ENCODE peak calls at places on chromosomes 4 and X, in four cellular contexts. X, Q, N and Z are unnamed samples.

GRCh38 chr4:122606364-122607043 is 14.4 kb downstream of the IL21 start:
- DNase-seq in X (no peak), Q (no peak), N (no peak), Z (no peak)

GRCh38 chr4:2318476-2318875 is 56.6 kb upstream of the MXD4 start:
- DNase-seq in X (no peak), Q (no peak), N (no peak), Z (no peak)

GRCh38 chr4:76301775-76302162 is 4.8 kb upstream of the STBD1 start:
- DNase-seq in X (no peak), Q (no peak), N (peak), Z (no peak)

GRCh38 chr4:6701371-6701770 is 7.7 kb downstream of the S100P start:
- DNase-seq in X (no peak), Q (no peak), N (peak), Z (no peak)

GRCh38 chr4:150363721-150364688 is 217.9 kb upstream of the MAB21L2 start:
- DNase-seq in X (no peak), Q (no peak), N (no peak), Z (no peak)

GRCh38 chrX:131264665-131265064 is 24.4 kb downstream of the IGSF1 start:
- DNase-seq in X (no peak), Q (no peak), N (no peak), Z (no peak)

GRCh38 chr4:100889401-100889800 is 371.6 kb upstream of the EMCN start:
- DNase-seq in X (no peak), Q (no peak), N (no peak), Z (no peak)

GRCh38 chr4:82697561-82697960 is 101.0 kb downstream of the SCD5 start:
- DNase-seq in X (no peak), Q (no peak), N (no peak), Z (no peak)

GRCh38 chr4:173337463-173337862 is 3.3 kb upstream of the HMGB2 start:
- DNase-seq in X (no peak), Q (no peak), N (no peak), Z (no peak)

GRCh38 chrX:8783100-8784098 is 17.8 kb downstream of the FAM9A start:
- DNase-seq in X (peak), Q (no peak), N (peak), Z (no peak)

GRCh38 chrX:2384486-2384885 is 116.3 kb downstream of the DHRSX start:
- DNase-seq in X (no peak), Q (no peak), N (no peak), Z (no peak)

GRCh38 chrX:67720344-67720743 is 176.5 kb downstream of the AR start:
- DNase-seq in X (no peak), Q (no peak), N (no peak), Z (no peak)

GRCh38 chrX:97524997-97525396 is 641.3 kb downstream of the RPA4 start:
- DNase-seq in X (no peak), Q (no peak), N (no peak), Z (no peak)

GRCh38 chr4:52945982-52946381 is 83.9 kb downstream of the RASL11B start:
- DNase-seq in X (no peak), Q (no peak), N (no peak), Z (no peak)

GRCh38 chrX:154748712-154749339 is 2.1 kb downstream of the GAB3 start:
- DNase-seq in X (peak), Q (peak), N (peak), Z (no peak)

GRCh38 chrX:46710425-46710824 is 48.5 kb downstream of the SLC9A7 start:
- DNase-seq in X (peak), Q (no peak), N (peak), Z (no peak)

GRCh38 chr4:100095729-100096595 is 94.3 kb downstream of the DDIT4L start:
- DNase-seq in X (peak), Q (peak), N (peak), Z (peak)

GRCh38 chr4:55398461-55398860 is 2.7 kb downstream of the TMEM165 start:
- DNase-seq in X (no peak), Q (no peak), N (no peak), Z (no peak)

GRCh38 chrX:51954592-51954991 is 61.2 kb downstream of the MAGED1 start:
- DNase-seq in X (no peak), Q (no peak), N (no peak), Z (no peak)

GRCh38 chr4:25310066-25310824 is 2.3 kb upstream of the ZCCHC4 start:
- DNase-seq in X (no peak), Q (no peak), N (no peak), Z (no peak)

GRCh38 chr4:80136238-80136637 is 61.1 kb upstream of the PRDM8 start:
- DNase-seq in X (no peak), Q (no peak), N (no peak), Z (no peak)

GRCh38 chr4:74539043-74539790 is 94.3 kb downstream of the AREG start:
- DNase-seq in X (no peak), Q (no peak), N (peak), Z (no peak)

GRCh38 chrX:110216027-110216426 is 101.9 kb downstream of the AMMECR1 start:
- DNase-seq in X (peak), Q (no peak), N (no peak), Z (no peak)

GRCh38 chr4:77352192-77352591 is 195.2 kb downstream of the CCNG2 start:
- DNase-seq in X (no peak), Q (no peak), N (no peak), Z (no peak)

GRCh38 chrX:154529206-154529612 is 13.2 kb upstream of the FAM3A start:
- DNase-seq in X (no peak), Q (peak), N (peak), Z (no peak)

GRCh38 chr4:10157478-10158354 is 41.1 kb upstream of the WDR1 start:
- DNase-seq in X (peak), Q (peak), N (peak), Z (peak)

GRCh38 chrX:46647251-46647650 is 73.7 kb downstream of the CHST7 start:
- DNase-seq in X (no peak), Q (no peak), N (no peak), Z (no peak)

GRCh38 chr4:180527993-180528392 is 1715.2 kb upstream of the TENM3 start:
- DNase-seq in X (no peak), Q (no peak), N (no peak), Z (no peak)

GRCh38 chrX:74061879-74062278 is 242.1 kb upstream of the ZCCHC13 start:
- DNase-seq in X (no peak), Q (no peak), N (no peak), Z (no peak)

GRCh38 chr4:76898385-76898692 is 395 bp upstream of the SOWAHB start:
- DNase-seq in X (no peak), Q (no peak), N (no peak), Z (no peak)

GRCh38 chrX:142576615-142577014 is 371.5 kb upstream of the MAGEC2 start:
- DNase-seq in X (no peak), Q (no peak), N (no peak), Z (no peak)

GRCh38 chr4:6719611-6720179 is 3.7 kb downstream of the BLOC1S4 start:
- DNase-seq in X (no peak), Q (no peak), N (no peak), Z (no peak)

DNA sequence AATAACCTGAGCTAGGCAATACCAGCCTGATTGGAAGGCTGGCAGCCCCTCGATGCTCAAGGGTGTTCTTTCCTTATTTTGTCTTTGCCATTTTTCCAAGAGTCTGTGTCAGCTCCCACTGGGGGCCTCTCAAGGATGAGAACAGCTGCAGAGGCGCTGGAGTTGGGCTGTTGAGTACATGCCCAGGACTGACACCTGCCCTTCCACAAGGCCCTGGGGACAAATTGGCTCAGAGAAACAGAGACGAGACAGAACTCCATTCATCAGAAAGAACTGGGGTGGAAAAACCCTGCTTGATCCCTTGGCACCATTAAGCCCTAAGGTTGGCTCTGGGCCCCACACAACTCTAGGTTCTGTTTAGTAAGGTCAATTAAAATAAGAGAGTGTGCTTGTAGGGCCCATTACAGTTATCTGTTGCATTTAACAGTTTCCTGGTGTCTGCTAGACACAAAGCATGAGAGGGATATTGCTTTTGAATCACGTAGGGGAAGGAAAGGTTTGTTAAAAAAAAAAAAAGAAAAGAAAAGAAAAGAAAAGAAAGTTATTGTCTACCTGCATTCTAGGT is 63.5 kb downstream of the DCX start:
- DNase-seq in X (no peak), Q (no peak), N (no peak), Z (no peak)
- TF ChIP-seq EP300 in X (no peak), Q (no peak), N (no peak), Z (no peak)

GRCh38 chr4:89303177-89303576 is 4.4 kb downstream of the GPRIN3 start:
- DNase-seq in X (no peak), Q (no peak), N (no peak), Z (peak)

GRCh38 chr4:89305712-89306437 is 1.7 kb downstream of the GPRIN3 start:
- DNase-seq in X (no peak), Q (no peak), N (no peak), Z (no peak)

GRCh38 chr4:89305028-89305427 is 2.6 kb downstream of the GPRIN3 start:
- DNase-seq in X (no peak), Q (no peak), N (no peak), Z (no peak)

GRCh38 chr4:89301902-89302301 is 5.7 kb downstream of the GPRIN3 start:
- DNase-seq in X (no peak), Q (no peak), N (no peak), Z (no peak)

GRCh38 chr4:89303989-89304388 is 3.6 kb downstream of the GPRIN3 start:
- DNase-seq in X (no peak), Q (no peak), N (no peak), Z (no peak)
- TF ChIP-seq EP300 in X (no peak), Q (no peak), N (no peak), Z (no peak)

DNA sequence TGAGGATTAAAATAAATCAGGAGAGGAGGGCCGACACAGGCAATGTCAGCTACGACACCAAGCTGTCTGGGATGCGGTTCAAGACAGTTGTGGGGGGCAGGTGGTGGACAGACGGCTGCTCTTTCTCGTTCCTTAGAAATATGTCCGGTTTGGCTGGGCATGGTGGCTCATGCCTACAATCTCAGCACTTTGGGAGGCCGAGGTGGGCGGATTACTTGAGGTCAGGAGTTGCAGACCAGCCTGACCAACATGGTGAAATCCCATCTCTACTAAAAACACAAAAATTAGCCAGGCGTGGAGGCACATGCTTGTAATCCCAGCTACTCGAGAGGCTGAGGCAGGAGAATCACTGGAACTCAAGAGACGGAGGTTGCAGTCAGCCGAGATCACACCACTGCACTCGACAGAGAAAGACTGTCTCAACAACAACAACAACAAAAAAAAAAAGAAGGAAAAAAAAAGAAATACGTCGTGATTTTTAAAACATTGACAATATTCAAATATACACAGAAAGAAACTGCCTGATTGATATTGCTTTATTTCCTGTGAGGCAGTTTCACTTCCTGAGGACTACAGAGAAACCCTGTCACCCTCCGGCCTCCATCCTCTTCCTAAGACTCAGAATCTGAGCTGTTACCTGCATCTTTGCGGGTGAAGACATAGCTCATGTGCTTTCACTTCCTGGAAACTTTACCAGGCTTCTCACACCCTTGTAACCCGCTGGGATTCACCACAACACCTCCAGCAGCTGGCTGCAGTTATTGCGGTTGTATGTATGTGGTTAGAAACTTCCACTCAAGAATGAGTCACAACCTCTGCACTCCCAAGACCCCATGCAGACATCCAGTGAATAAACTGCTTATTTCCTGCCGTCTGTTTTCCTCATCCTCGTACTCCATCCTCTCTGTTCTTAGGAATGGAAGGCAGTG is 63.8 kb upstream of the STS start:
- DNase-seq in X (no peak), Q (no peak), N (no peak), Z (peak)
- TF ChIP-seq EP300 in X (no peak), Q (no peak), N (no peak), Z (no peak)

GRCh38 chr4:169766741-169767140 is 9.0 kb upstream of the HPF1 start:
- DNase-seq in X (no peak), Q (no peak), N (no peak), Z (no peak)

GRCh38 chr4:169770411-169770810 is 12.7 kb upstream of the HPF1 start:
- DNase-seq in X (no peak), Q (no peak), N (no peak), Z (no peak)

GRCh38 chr4:169768385-169768784 is 10.6 kb upstream of the HPF1 start:
- DNase-seq in X (no peak), Q (no peak), N (no peak), Z (no peak)

GRCh38 chr4:169765845-169766244 is 8.1 kb upstream of the HPF1 start:
- DNase-seq in X (no peak), Q (no peak), N (no peak), Z (no peak)
- TF ChIP-seq EP300 in X (no peak), Q (no peak), N (no peak), Z (no peak)

GRCh38 chr4:19748470-19748869 is 503.2 kb upstream of the SLIT2 start:
- DNase-seq in X (no peak), Q (peak), N (no peak), Z (peak)

GRCh38 chr4:19752600-19752999 is 499.1 kb upstream of the SLIT2 start:
- DNase-seq in X (no peak), Q (no peak), N (no peak), Z (no peak)

GRCh38 chr4:19748911-19749473 is 502.7 kb upstream of the SLIT2 start:
- DNase-seq in X (no peak), Q (no peak), N (no peak), Z (no peak)
- TF ChIP-seq EP300 in X (no peak), Q (no peak), N (no peak), Z (no peak)

GRCh38 chr4:185721190-185721948 is 90.6 kb downstream of the SORBS2 start:
- DNase-seq in X (no peak), Q (no peak), N (peak), Z (no peak)

GRCh38 chr4:185723619-185724150 is 88.3 kb downstream of the SORBS2 start:
- DNase-seq in X (no peak), Q (no peak), N (no peak), Z (no peak)

GRCh38 chr4:185719493-185719843 is 92.5 kb downstream of the SORBS2 start:
- DNase-seq in X (no peak), Q (no peak), N (no peak), Z (no peak)

GRCh38 chr4:185718578-185719492 is 93.2 kb downstream of the SORBS2 start:
- DNase-seq in X (no peak), Q (no peak), N (no peak), Z (no peak)

DNA sequence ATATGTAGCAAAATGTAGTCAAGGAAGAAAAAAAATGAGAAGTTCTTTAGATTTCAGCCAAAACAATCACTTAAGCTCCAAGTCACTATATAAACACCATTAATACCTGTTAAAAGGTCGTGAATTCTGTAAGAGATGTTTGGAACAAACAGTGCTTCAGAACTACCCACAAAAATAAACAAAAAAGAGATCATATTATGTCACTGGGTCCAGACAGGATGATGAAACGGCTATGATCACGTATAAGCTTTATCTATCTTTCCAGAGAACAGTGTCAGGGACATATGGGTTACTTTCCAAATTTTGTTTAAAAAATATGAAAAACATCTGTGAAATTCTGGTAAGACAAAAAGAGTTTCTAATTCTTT is 90.1 kb downstream of the SORBS2 start:
- DNase-seq in X (no peak), Q (no peak), N (peak), Z (no peak)
- TF ChIP-seq EP300 in X (no peak), Q (no peak), N (no peak), Z (no peak)

DNA sequence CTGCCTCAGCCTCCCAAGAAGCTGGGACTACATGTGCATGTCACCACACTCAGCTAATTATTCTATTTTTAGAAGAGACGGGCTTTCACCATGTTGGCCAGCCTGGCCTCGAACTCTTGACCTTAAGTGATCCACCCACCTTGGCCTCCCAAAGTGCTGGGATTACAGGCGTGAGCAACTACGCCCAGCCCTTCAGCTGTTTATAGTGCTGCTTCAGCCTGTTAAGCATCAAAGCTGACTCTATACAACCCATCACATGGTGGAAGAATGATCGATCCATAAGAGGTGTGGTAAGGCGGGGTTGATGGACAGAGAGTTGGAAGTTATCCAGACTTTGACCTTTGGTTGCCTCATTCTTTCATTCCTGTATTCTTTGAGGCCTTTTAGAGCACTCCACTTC is 56.2 kb upstream of the RAPGEF2 start:
- DNase-seq in X (no peak), Q (no peak), N (peak), Z (peak)
- TF ChIP-seq EP300 in X (no peak), Q (no peak), N (peak), Z (no peak)

DNA sequence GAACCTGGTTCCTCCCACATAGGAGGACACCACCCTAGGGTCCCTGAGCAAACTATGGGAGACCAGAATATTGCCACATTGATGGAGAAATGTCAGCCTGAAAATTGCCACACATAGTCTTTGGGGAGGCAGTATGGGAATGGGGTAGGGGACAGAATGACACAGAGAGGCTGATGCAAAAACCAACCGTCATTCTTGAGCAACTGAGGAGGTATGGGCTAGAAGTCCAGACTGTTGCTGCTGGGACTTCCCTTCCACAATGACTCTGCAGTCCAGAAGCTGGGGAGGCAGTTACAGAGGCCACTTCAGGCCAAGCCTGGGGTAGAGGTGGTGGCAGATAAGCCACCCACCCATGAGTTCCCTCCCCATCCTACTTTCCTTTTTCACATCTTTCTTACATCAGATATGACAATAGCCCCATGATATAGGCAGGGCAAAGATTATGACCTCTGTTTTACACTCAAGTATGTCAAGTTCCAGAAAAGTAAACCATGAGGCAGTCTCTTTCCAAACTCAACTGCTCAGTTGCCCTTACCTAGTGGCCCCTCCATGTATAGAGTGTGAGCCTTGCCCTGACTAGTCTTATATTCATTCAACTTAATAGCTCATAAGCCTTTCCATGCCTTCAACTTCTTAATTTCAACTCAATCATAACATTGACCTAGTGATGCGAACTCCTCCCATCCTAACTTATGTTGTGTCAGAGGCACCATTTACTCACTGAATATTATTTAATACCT is 41.7 kb downstream of the VSIG4 start:
- DNase-seq in X (no peak), Q (no peak), N (no peak), Z (no peak)
- TF ChIP-seq EP300 in X (no peak), Q (no peak), N (no peak), Z (no peak)